ENCODE peak calls at places on chromosomes 6 and 20, in eight cellular contexts. C is ascending aorta, V is OCI-LY7, L is neuronal stem cell, S is body of pancreas, N is adrenal gland, Z is BE2C, O is PC-3. G is an unnamed sample.

GRCh38 chr6:166046232-166046631 is 121.4 kb downstream of the TBXT start:
- DNase-seq in C (no peak), V (no peak), L (no peak), S (no peak), N (no peak), Z (no peak), O (peak; percentile 16), G (no peak)

GRCh38 chr20:31606928-31607639 is 2.0 kb downstream of the ID1 start:
- DNase-seq in C (no peak), V (no peak), L (no peak), S (no peak), N (no peak), Z (peak; percentile 77), O (peak; percentile 59), G (no peak)

GRCh38 chr6:79646006-79646405 is 14.9 kb downstream of the SH3BGRL2 start:
- DNase-seq in C (no peak), V (peak; percentile 6), L (no peak), S (no peak), N (no peak), Z (no peak), O (no peak), G (no peak)

GRCh38 chr6:24743265-24743943 is 24.4 kb upstream of the C6orf62 start:
- DNase-seq in C (peak; percentile 67), V (no peak), L (no peak), S (no peak), N (peak; percentile 33), Z (no peak), O (peak; percentile 93), G (no peak)

GRCh38 chr6:79073888-79074287 is 4.2 kb downstream of the PHIP start:
- DNase-seq in C (no peak), V (no peak), L (no peak), S (no peak), N (no peak), Z (no peak), O (no peak), G (no peak)

GRCh38 chr6:56387621-56388413 is 140.4 kb upstream of the COL21A1 start:
- DNase-seq in C (no peak), V (no peak), L (no peak), S (no peak), N (peak; percentile 33), Z (no peak), O (peak; percentile 55), G (no peak)

GRCh38 chr6:54366647-54367327 is 58.5 kb downstream of the TINAG start:
- DNase-seq in C (no peak), V (no peak), L (no peak), S (no peak), N (no peak), Z (no peak), O (peak; percentile 95), G (no peak)

GRCh38 chr6:111737065-111737521 is 131.4 kb upstream of the TRAF3IP2 start:
- DNase-seq in C (no peak), V (no peak), L (no peak), S (no peak), N (no peak), Z (no peak), O (peak; percentile 15), G (no peak)

GRCh38 chr20:29298759-29299613 is 1958.5 kb upstream of the DEFB115 start:
- DNase-seq in C (no peak), V (no peak), L (no peak), S (no peak), N (no peak), Z (no peak), O (no peak), G (no peak)

GRCh38 chr20:29298271-29298590 is 1959.2 kb upstream of the DEFB115 start:
- DNase-seq in C (no peak), V (no peak), L (no peak), S (no peak), N (no peak), Z (no peak), O (no peak), G (no peak)

GRCh38 chr20:29301624-29302259 is 1955.7 kb upstream of the DEFB115 start:
- DNase-seq in C (no peak), V (no peak), L (no peak), S (no peak), N (peak; percentile 12), Z (no peak), O (no peak), G (no peak)

GRCh38 chr20:29300579-29301551 is 1956.6 kb upstream of the DEFB115 start:
- DNase-seq in C (no peak), V (no peak), L (no peak), S (no peak), N (peak; percentile 14), Z (no peak), O (no peak), G (no peak)

DNA sequence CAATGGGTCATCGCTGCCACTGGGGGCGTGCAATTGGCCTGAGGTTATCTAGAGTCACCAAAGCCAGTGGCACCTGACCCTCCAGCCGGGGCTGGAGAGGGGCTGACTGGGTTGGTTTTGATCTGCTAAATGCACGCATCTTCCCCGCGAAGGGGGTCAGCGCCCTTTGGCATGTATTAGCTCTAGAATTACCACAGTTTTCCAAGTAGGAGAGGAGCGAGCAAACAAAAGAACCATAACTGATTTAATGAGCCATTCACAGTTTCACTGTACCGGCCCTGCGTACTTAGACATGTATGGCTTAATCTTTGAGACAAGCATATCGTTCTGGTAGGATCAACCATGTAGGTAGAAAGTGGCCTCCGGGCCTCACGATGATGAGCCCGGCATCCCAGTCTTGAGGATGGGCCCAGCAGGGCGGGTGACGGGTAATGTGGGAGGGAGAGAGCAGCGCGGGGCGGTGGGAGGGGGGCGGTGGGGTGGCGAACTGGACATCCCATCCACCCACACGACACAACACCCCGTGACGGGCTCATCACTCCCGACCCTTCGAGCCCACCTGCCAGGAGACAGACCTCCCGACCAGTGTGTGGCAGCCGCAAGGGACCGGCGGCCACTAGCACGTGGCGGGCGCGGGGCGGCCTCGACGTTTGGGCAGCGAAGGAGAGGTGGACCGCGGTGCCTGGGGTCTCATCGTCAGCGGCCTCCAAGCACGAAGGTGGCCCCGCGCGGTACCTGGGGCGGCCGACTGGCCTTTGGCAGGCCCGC is 1957.5 kb upstream of the DEFB115 start:
- DNase-seq in C (no peak), V (no peak), L (no peak), S (no peak), N (no peak), Z (no peak), O (no peak), G (no peak)
- H3K9me3 ChIP-seq in C (peaks cover 12% of the 10 kb centered on the region), V (peaks cover 4% of the 10 kb centered on the region), L (no peaks in the 10 kb centered on the region), S (no peaks in the 10 kb centered on the region), N (no peaks in the 10 kb centered on the region), Z (peaks cover 3% of the 10 kb centered on the region), O (peaks cover 11% of the 10 kb centered on the region), G (no peaks in the 10 kb centered on the region)

DNA sequence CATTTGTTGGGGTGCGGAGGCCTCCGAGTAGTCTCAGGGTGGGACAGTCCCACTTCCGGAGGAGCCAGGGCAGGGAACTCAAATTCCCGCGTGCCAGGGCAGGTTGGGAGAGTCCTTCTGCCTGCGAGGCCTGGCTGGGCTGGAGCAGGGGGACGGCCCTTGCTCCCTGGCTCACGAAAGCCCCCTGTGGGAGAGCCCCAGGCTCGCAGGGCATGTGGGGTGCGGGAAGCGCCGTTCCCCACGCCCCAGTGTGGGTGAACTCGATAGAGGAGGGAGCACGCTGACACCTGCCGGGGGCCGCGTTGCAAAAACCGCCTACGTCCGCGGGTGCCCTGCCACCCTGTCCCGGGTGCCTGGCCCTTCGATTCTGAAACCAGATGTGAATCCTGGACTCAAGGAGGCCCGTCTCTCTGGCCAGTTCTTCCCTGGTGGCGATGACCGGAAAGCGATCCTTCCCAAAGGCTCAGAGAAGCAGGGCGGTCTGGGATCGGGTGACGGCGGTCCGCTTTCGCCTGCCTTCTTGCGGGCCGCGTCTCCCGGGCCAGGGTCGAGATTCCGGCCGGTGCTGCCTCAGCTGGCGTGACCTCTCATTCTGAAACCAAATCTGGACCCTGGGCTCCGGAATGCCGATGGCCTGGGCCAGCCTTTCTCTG is 1846.5 kb upstream of the DEFB115 start:
- DNase-seq in C (no peak), V (no peak), L (no peak), S (no peak), N (no peak), Z (no peak), O (no peak), G (no peak)
- H3K9me3 ChIP-seq in C (no peaks in the 10 kb centered on the region), V (no peaks in the 10 kb centered on the region), L (no peaks in the 10 kb centered on the region), S (no peaks in the 10 kb centered on the region), N (no peaks in the 10 kb centered on the region), Z (no peaks in the 10 kb centered on the region), O (peaks cover 4% of the 10 kb centered on the region), G (no peaks in the 10 kb centered on the region)

DNA sequence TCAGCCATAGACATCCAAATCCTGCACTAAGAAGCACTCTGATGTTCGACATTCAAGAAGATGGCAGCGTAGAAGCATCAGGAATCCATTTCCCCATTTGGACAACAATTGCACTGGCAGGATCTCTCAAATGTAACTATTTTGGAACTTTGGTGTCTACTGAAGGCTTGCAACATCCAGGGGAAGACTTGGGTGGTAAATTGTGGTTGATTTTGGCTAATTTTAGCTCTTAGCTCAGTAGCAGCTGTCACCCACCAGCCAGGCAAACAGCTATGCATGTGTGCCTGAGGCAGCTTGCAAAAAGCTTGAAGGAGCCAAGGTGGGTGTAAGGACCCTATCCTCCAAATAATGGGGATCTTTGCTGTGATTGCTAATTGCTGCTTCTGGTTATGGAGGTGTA is 35.1 kb upstream of the PPP1R3G start:
- DNase-seq in C (peak; percentile 27), V (no peak), L (no peak), S (no peak), N (no peak), Z (no peak), O (no peak), G (no peak)
- H3K9me3 ChIP-seq in C (no peaks in the 10 kb centered on the region), V (peaks cover 12% of the 10 kb centered on the region), L (peaks cover 6% of the 10 kb centered on the region), S (no peaks in the 10 kb centered on the region), N (no peaks in the 10 kb centered on the region), Z (no peaks in the 10 kb centered on the region), O (peaks cover 10% of the 10 kb centered on the region), G (peaks cover 9% of the 10 kb centered on the region)

GRCh38 chr6:161222706-161223234 is 51.1 kb downstream of the AGPAT4 start:
- DNase-seq in C (no peak), V (no peak), L (no peak), S (no peak), N (no peak), Z (no peak), O (no peak), G (no peak)

GRCh38 chr6:161218222-161218621 is 55.6 kb downstream of the AGPAT4 start:
- DNase-seq in C (no peak), V (peak; percentile 2), L (no peak), S (no peak), N (no peak), Z (no peak), O (no peak), G (no peak)

GRCh38 chr6:161216616-161217205 is 57.1 kb downstream of the AGPAT4 start:
- DNase-seq in C (no peak), V (no peak), L (no peak), S (no peak), N (no peak), Z (no peak), O (no peak), G (no peak)

GRCh38 chr6:161217631-161218030 is 56.2 kb downstream of the AGPAT4 start:
- DNase-seq in C (no peak), V (no peak), L (no peak), S (no peak), N (no peak), Z (no peak), O (no peak), G (no peak)

DNA sequence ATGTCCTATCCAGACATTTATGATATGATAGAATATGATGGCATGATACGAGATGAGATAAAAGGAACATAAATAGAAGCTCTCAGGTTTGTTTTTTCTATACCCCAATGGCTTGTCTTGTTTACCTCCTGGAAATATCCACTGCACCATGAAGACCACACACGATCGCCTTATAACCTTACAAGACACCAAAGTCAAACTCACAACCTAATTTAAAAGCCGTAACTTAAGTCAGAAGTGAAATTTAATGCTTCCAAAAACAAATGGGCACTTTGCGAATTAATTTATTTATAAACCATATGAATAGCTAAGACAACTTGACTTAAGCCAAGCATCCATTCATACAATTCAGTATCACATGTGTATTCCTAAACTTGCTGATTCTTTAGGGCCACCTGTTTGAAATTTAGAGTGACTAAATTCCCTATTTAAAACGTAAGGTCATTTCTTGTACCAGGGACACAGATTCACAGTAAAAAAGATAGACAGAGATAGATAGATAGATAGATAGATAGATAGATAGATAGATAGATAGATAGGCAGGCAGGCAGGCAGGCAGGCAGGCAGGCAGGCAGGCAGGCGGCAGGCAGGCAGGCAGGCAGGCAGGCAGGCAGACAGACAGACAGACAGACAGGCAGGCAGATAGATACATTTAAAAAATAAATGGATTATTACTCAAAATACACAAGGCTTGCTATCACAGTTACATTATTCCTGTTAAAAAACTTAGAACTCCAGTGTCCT is 54.4 kb downstream of the AGPAT4 start:
- DNase-seq in C (no peak), V (no peak), L (no peak), S (no peak), N (no peak), Z (no peak), O (no peak), G (no peak)
- H3K9me3 ChIP-seq in C (no peaks in the 10 kb centered on the region), V (no peaks in the 10 kb centered on the region), L (peaks cover 33% of the 10 kb centered on the region), S (no peaks in the 10 kb centered on the region), N (no peaks in the 10 kb centered on the region), Z (no peaks in the 10 kb centered on the region), O (no peaks in the 10 kb centered on the region), G (no peaks in the 10 kb centered on the region)

G was measured in T-helper 17 cell.